ENCODE peak calls at places on chromosomes 11 and 22, in four cellular contexts. One of them, this sample, is unnamed.

GRCh38 chr11:443542-444199 is 1.9 kb upstream of the ANO9 start:
- DNase-seq in T1000: no peak
- DNase-seq in sigmoid colon: no peak
- DNase-seq in mesenteric fat pad: no peak
- DNase-seq in this sample: no peak

GRCh38 chr22:42926768-42927167 is 69.7 kb upstream of the ARFGAP3 start:
- DNase-seq in T1000: no peak
- DNase-seq in sigmoid colon: no peak
- DNase-seq in mesenteric fat pad: no peak
- DNase-seq in this sample: no peak

GRCh38 chr22:29202231-29203192 is 3.2 kb upstream of the EMID1 start:
- DNase-seq in T1000: no peak
- DNase-seq in sigmoid colon: no peak
- DNase-seq in mesenteric fat pad: no peak
- DNase-seq in this sample: peak

GRCh38 chr11:19472679-19473078 is 231.9 kb upstream of the E2F8 start:
- DNase-seq in T1000: no peak
- DNase-seq in sigmoid colon: no peak
- DNase-seq in mesenteric fat pad: no peak
- DNase-seq in this sample: no peak

GRCh38 chr11:43904737-43905515 is 24.3 kb downstream of the ALKBH3 start:
- DNase-seq in T1000: no peak
- DNase-seq in sigmoid colon: no peak
- DNase-seq in mesenteric fat pad: no peak
- DNase-seq in this sample: no peak

GRCh38 chr22:24402460-24403192 is 24.8 kb upstream of the ADORA2A start:
- DNase-seq in T1000: peak
- DNase-seq in sigmoid colon: peak
- DNase-seq in mesenteric fat pad: no peak
- DNase-seq in this sample: no peak

GRCh38 chr22:27513021-27513420 is 288.5 kb downstream of the MN1 start:
- DNase-seq in T1000: no peak
- DNase-seq in sigmoid colon: no peak
- DNase-seq in mesenteric fat pad: no peak
- DNase-seq in this sample: no peak

GRCh38 chr22:31650391-31650790 is 11.6 kb downstream of the PISD start:
- DNase-seq in T1000: no peak
- DNase-seq in sigmoid colon: no peak
- DNase-seq in mesenteric fat pad: no peak
- DNase-seq in this sample: peak